ENCODE peak calls at places on chromosomes 2 and 18, in ten cellular contexts. J is CD4-positive, alpha-beta memory T cell; B is psoas muscle; G is effector memory CD4-positive, alpha-beta T cell; S is ascending aorta; T is Peyer's patch; Y is left ventricle myocardium inferior; E is pancreas; W is transverse colon; Z is A549. K is an unnamed sample. For H3K4me1, the result is how much of the 10 kb centered on the place peaks cover.

GRCh38 chr2:199659207-199659606 is 191.8 kb downstream of the FTCDNL1 start:
- DNase-seq in J (no peak), B (peak), G (no peak), S (no peak), T (no peak), Y (peak), E (no peak), W (no peak), Z (no peak), K (no peak)

GRCh38 chr2:216372761-216373291 is 543 bp upstream of the MARCHF4 start:
- DNase-seq in J (no peak), B (no peak), G (no peak), S (no peak), T (no peak), Y (no peak), E (no peak), W (no peak), Z (peak), K (no peak)

GRCh38 chr2:47499621-47500309 is 96.8 kb downstream of the MSH2 start:
- DNase-seq in J (no peak), B (no peak), G (no peak), S (no peak), T (no peak), Y (no peak), E (no peak), W (no peak), Z (no peak), K (no peak)

GRCh38 chr2:10384089-10384734 is 63.9 kb downstream of the ODC1 start:
- DNase-seq in J (no peak), B (no peak), G (no peak), S (no peak), T (no peak), Y (no peak), E (no peak), W (no peak), Z (no peak), K (no peak)

GRCh38 chr2:190948671-190949070 is 65.3 kb downstream of the STAT1 start:
- DNase-seq in J (no peak), B (no peak), G (no peak), S (no peak), T (no peak), Y (no peak), E (peak), W (no peak), Z (no peak), K (no peak)

GRCh38 chr2:234629596-234629995 is 132.7 kb upstream of the ARL4C start:
- DNase-seq in J (no peak), B (no peak), G (no peak), S (no peak), T (no peak), Y (no peak), E (no peak), W (no peak), Z (no peak), K (no peak)

GRCh38 chr18:57029761-57030160 is 117.1 kb upstream of the BOD1L2 start:
- DNase-seq in J (no peak), B (no peak), G (no peak), S (no peak), T (no peak), Y (no peak), E (no peak), W (no peak), Z (peak), K (no peak)

GRCh38 chr18:3029215-3029972 is 16.4 kb upstream of the LPIN2 start:
- DNase-seq in J (no peak), B (no peak), G (no peak), S (no peak), T (no peak), Y (no peak), E (no peak), W (peak), Z (no peak), K (no peak)

GRCh38 chr18:71001597-71001996 is 712.8 kb downstream of the SOCS6 start:
- DNase-seq in J (no peak), B (no peak), G (no peak), S (no peak), T (no peak), Y (no peak), E (no peak), W (no peak), Z (no peak), K (no peak)

GRCh38 chr2:23492941-23493340 is 108.0 kb downstream of the KLHL29 start:
- DNase-seq in J (no peak), B (no peak), G (no peak), S (no peak), T (no peak), Y (no peak), E (no peak), W (no peak), Z (no peak), K (no peak)

GRCh38 chr2:23590227-23590869 is 205.4 kb downstream of the KLHL29 start:
- DNase-seq in J (no peak), B (no peak), G (no peak), S (no peak), T (peak), Y (no peak), E (no peak), W (no peak), Z (no peak), K (no peak)

GRCh38 chr2:18614042-18614441 is 24.7 kb upstream of the NT5C1B start:
- DNase-seq in J (no peak), B (no peak), G (no peak), S (no peak), T (no peak), Y (no peak), E (no peak), W (no peak), Z (no peak), K (no peak)

GRCh38 chr2:148990968-148991367 is 47.5 kb upstream of the LYPD6B start:
- DNase-seq in J (no peak), B (no peak), G (no peak), S (no peak), T (no peak), Y (no peak), E (no peak), W (no peak), Z (no peak), K (no peak)

DNA sequence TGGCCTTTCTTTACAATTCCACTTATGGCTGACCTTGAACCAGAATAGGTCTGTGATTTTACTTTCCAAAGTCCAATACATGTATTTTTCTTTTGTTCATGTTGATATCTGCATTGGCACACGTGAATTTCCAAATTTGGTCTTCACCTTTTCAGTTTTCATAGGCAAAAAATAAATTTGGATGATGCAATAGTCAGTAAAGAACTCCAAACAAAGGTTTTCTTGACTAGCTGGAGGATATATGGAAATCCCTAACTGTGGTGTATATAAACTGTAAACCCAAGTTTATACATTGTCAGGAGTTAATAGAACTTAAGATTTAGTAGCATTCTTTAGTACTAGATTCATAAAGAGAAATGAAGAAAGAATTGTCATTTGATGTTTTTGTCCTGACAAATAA is 133.0 kb downstream of the BCL2 start:
- DNase-seq in J (no peak), B (no peak), G (no peak), S (no peak), T (no peak), Y (no peak), E (no peak), W (no peak), Z (no peak), K (no peak)
- H3K4me1 ChIP-seq in J (half or more), B (half or more), G (under half), S (under half), T (under half), Y (half or more), E (under half), W (under half), Z (under half), K (under half)

DNA sequence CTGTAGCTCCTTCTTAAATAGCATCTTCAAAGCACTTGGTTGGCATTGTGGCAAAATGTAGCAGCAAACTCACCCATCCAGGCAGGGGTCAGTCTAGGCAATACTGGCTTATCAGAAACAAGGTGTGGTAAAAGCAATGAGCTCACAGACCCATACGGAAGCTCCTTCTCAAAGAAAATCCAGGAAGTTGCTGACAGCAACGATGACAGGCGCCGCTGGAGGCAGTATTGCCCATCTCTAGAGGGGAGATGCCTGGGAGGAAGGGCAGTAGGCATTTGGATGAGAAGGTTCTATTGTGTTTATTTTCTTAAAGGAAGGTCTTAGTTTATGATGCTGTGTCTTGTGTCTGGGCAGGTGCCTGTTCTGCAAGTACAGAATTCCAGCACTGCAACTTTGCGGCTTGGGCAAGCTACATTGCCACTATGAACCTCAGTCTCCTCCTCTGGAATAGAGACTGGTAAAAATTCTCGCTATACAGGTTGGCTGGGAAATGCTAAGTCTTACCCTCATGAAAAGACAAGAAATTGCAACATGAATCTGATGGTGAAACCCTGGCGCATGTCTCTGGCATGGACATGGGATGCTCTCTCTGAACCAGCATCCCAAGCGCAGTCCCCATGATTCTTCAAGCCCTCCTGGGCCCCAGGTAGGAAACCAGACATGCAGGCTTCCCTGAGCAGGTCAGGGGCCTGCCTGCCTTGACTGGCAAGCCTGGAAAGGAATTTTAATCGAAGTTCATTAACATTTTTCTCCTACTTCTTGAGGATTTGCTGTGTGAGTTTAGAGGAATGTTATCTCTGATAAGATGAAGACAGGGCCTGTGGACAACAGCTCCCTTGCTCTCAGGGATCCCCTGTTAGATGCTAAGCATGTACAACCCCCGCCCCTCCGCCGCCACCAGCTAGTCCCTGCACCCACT is 156.0 kb downstream of the TFCP2L1 start:
- DNase-seq in J (no peak), B (no peak), G (no peak), S (no peak), T (peak), Y (peak), E (no peak), W (peak), Z (peak), K (no peak)
- H3K27ac ChIP-seq in J (no peak), B (no peak), G (no peak), S (no peak), T (no peak), Y (no peak), E (no peak), W (peak), Z (no peak), K (no peak)

GRCh38 chr18:26190506-26190905 is 35.7 kb upstream of the TAF4B start:
- DNase-seq in J (peak), B (no peak), G (no peak), S (no peak), T (no peak), Y (no peak), E (no peak), W (peak), Z (no peak), K (peak)
- H3K4me3 ChIP-seq in J (peak), B (no peak), G (peak), S (no peak), T (no peak), Y (no peak), E (no peak), W (no peak), Z (no peak), K (peak)

DNA sequence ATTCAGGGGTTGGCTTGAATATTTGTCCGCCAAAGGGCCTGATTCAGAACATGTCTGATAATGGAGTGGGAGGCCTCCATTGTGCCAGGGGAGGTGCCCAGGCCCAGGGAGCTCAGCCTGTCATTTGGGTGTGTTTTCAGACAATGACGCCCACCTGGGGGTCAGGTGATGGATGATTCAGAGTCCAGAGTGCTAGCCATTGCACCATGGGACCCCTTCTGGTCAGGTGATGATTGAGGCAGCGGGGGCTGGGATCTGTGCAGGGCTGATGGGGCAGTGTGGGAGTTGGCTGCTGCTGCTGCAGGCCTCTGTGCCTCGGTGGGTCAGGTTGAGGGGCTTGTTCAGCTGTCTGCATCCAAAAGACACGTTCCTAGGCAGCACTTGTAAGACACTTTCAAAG is 8.3 kb upstream of the ARHGEF4 start:
- DNase-seq in J (no peak), B (no peak), G (no peak), S (no peak), T (no peak), Y (no peak), E (peak), W (no peak), Z (peak), K (no peak)
- H3K4me1 ChIP-seq in J (under half), B (under half), G (under half), S (under half), T (under half), Y (under half), E (under half), W (under half), Z (under half), K (under half)

GRCh38 chr2:70990216-70990615 is 4.5 kb downstream of the TEX261 start:
- DNase-seq in J (no peak), B (no peak), G (no peak), S (no peak), T (no peak), Y (no peak), E (no peak), W (no peak), Z (no peak), K (no peak)
- H3K27ac ChIP-seq in J (no peak), B (no peak), G (no peak), S (no peak), T (no peak), Y (no peak), E (no peak), W (no peak), Z (no peak), K (no peak)

GRCh38 chr2:229910832-229911412 is 10.9 kb downstream of the TRIP12 start:
- DNase-seq in J (peak), B (no peak), G (no peak), S (no peak), T (no peak), Y (no peak), E (no peak), W (no peak), Z (peak), K (peak)
- H3K4me3 ChIP-seq in J (no peak), B (no peak), G (no peak), S (no peak), T (no peak), Y (no peak), E (no peak), W (no peak), Z (no peak), K (no peak)

GRCh38 chr2:7721413-7721995 is 804.3 kb downstream of the RNF144A start:
- DNase-seq in J (no peak), B (no peak), G (no peak), S (no peak), T (no peak), Y (no peak), E (no peak), W (no peak), Z (no peak), K (no peak)
- H3K4me1 ChIP-seq in J (under half), B (under half), G (under half), S (under half), T (under half), Y (under half), E (under half), W (under half), Z (under half), K (under half)

DNA sequence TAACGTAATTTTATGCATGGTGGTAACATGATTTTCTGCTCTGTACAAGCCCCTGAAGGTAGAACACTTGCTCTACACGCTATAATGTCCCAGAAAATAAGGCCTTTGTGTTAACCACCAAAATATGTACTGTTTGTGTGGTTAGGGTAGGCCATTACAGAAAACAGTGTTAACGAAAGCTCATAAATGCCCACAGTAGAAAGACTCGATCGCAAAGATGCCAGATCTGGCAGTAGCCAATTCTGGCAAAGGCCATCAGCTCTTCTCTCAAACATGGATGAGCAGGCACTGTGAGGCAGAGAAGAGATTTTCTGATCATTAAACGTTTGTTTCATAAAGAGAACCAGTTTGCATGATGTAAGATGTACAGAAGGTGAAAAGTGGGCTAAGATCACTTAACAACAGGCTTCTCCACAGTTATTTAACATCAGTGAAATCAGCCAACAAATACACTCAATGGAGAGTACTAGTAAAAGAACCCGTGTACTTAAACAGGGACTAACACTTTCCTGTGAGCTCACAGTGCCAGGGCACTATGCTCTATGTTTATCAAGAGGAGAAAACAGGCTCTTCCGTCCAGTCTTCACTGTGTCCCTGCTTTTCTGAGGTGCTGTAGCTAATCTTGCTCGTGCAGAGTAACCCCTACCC is 80.3 kb downstream of the SPRED2 start:
- DNase-seq in J (no peak), B (no peak), G (no peak), S (no peak), T (no peak), Y (no peak), E (no peak), W (no peak), Z (no peak), K (no peak)
- H3K27ac ChIP-seq in J (no peak), B (no peak), G (no peak), S (no peak), T (no peak), Y (no peak), E (no peak), W (no peak), Z (no peak), K (no peak)

GRCh38 chr2:109609352-109610024 is 4.3 kb downstream of the SEPTIN10 start:
- DNase-seq in J (no peak), B (no peak), G (no peak), S (no peak), T (no peak), Y (peak), E (no peak), W (no peak), Z (peak), K (no peak)
- H3K4me3 ChIP-seq in J (no peak), B (no peak), G (no peak), S (peak), T (no peak), Y (peak), E (no peak), W (no peak), Z (peak), K (no peak)

GRCh38 chr2:157820202-157820601 is 55.9 kb downstream of the ACVR1 start:
- DNase-seq in J (no peak), B (no peak), G (no peak), S (no peak), T (no peak), Y (no peak), E (no peak), W (no peak), Z (no peak), K (no peak)
- H3K4me1 ChIP-seq in J (under half), B (under half), G (under half), S (under half), T (under half), Y (under half), E (under half), W (under half), Z (under half), K (under half)

K was measured in naive thymus-derived CD4-positive, alpha-beta T cell.